ENCODE peak calls at places on chromosome 20, in six cellular contexts. One of them, this sample, is unnamed.

GRCh38 chr20:25230177-25230831 is 17.6 kb upstream of the PYGB start:
- ATAC-seq in HepG2: no peak
- ATAC-seq in A549: no peak
- ATAC-seq in GM12878: peak; percentile 76
- ATAC-seq in upper lobe of left lung: no peak
- ATAC-seq in K562: no peak
- ATAC-seq in this sample: no peak

GRCh38 chr20:33653900-33654596 is 8.1 kb upstream of the C20orf144 start:
- ATAC-seq in upper lobe of left lung: peak; percentile 9
- ATAC-seq in GM12878: no peak
- ATAC-seq in A549: no peak
- ATAC-seq in HepG2: no peak
- ATAC-seq in K562: no peak
- ATAC-seq in this sample: no peak

GRCh38 chr20:46477225-46477624 is 36.1 kb downstream of the ZNF334 start:
- ATAC-seq in upper lobe of left lung: no peak
- ATAC-seq in GM12878: no peak
- ATAC-seq in A549: no peak
- ATAC-seq in K562: no peak
- ATAC-seq in HepG2: no peak
- ATAC-seq in this sample: no peak

GRCh38 chr20:35515949-35516645 is 13.4 kb downstream of the C20orf173 start:
- ATAC-seq in upper lobe of left lung: no peak
- ATAC-seq in HepG2: peak; percentile 7
- ATAC-seq in A549: peak; percentile 80
- ATAC-seq in K562: peak; percentile 18
- ATAC-seq in GM12878: no peak
- ATAC-seq in this sample: no peak

GRCh38 chr20:9439806-9440205 is 74.6 kb upstream of the LAMP5 start:
- ATAC-seq in HepG2: no peak
- ATAC-seq in A549: no peak
- ATAC-seq in upper lobe of left lung: no peak
- ATAC-seq in K562: no peak
- ATAC-seq in GM12878: no peak
- ATAC-seq in this sample: no peak

GRCh38 chr20:823326-823902 is 10.1 kb upstream of the FAM110A start:
- ATAC-seq in A549: no peak
- ATAC-seq in HepG2: no peak
- ATAC-seq in upper lobe of left lung: no peak
- ATAC-seq in K562: no peak
- ATAC-seq in GM12878: no peak
- ATAC-seq in this sample: no peak

GRCh38 chr20:10559266-10559665 is 114.5 kb downstream of the JAG1 start:
- ATAC-seq in upper lobe of left lung: no peak
- ATAC-seq in HepG2: no peak
- ATAC-seq in K562: no peak
- ATAC-seq in GM12878: no peak
- ATAC-seq in A549: no peak
- ATAC-seq in this sample: no peak

GRCh38 chr20:51731771-51732453 is 36.3 kb downstream of the ATP9A start:
- ATAC-seq in GM12878: no peak
- ATAC-seq in K562: no peak
- ATAC-seq in upper lobe of left lung: no peak
- ATAC-seq in HepG2: no peak
- ATAC-seq in A549: no peak
- ATAC-seq in this sample: peak; percentile 22

GRCh38 chr20:17431621-17432364 is 99.4 kb downstream of the BFSP1 start:
- ATAC-seq in upper lobe of left lung: peak; percentile 74
- ATAC-seq in HepG2: peak; percentile 83
- ATAC-seq in A549: peak; percentile 83
- ATAC-seq in K562: peak; percentile 74
- ATAC-seq in GM12878: peak; percentile 73
- ATAC-seq in this sample: no peak

GRCh38 chr20:58839474-58839874 is 11.2 kb downstream of the GNAS-AS1 start:
- ATAC-seq in K562: peak; percentile 91
- ATAC-seq in GM12878: peak; percentile 66
- ATAC-seq in A549: peak; percentile 92
- ATAC-seq in HepG2: peak; percentile 86
- ATAC-seq in upper lobe of left lung: peak; percentile 48
- ATAC-seq in this sample: peak; percentile 25

GRCh38 chr20:53774487-53775203 is 181.0 kb upstream of the ZNF217 start:
- ATAC-seq in HepG2: no peak
- ATAC-seq in upper lobe of left lung: peak; percentile 68
- ATAC-seq in GM12878: no peak
- ATAC-seq in A549: peak; percentile 68
- ATAC-seq in K562: no peak
- ATAC-seq in this sample: peak; percentile 31

GRCh38 chr20:37270586-37271420 is 9.2 kb upstream of the GHRH start:
- ATAC-seq in A549: no peak
- ATAC-seq in HepG2: peak; percentile 66
- ATAC-seq in GM12878: peak; percentile 83
- ATAC-seq in upper lobe of left lung: peak; percentile 76
- ATAC-seq in K562: peak; percentile 75
- ATAC-seq in this sample: no peak

GRCh38 chr20:9597547-9597946 is 83.2 kb downstream of the LAMP5 start:
- ATAC-seq in A549: no peak
- ATAC-seq in HepG2: no peak
- ATAC-seq in GM12878: no peak
- ATAC-seq in upper lobe of left lung: no peak
- ATAC-seq in K562: no peak
- ATAC-seq in this sample: no peak

GRCh38 chr20:61803903-61804804 is 261.5 kb downstream of the TAF4 start:
- ATAC-seq in K562: no peak
- ATAC-seq in A549: no peak
- ATAC-seq in upper lobe of left lung: no peak
- ATAC-seq in HepG2: no peak
- ATAC-seq in GM12878: peak; percentile 85
- ATAC-seq in this sample: no peak

GRCh38 chr20:603116-603640 is 6.9 kb downstream of the TCF15 start:
- ATAC-seq in GM12878: no peak
- ATAC-seq in HepG2: peak; percentile 40
- ATAC-seq in K562: peak; percentile 40
- ATAC-seq in A549: peak; percentile 35
- ATAC-seq in upper lobe of left lung: no peak
- ATAC-seq in this sample: no peak

GRCh38 chr20:63014287-63014686 is 7.5 kb upstream of the BHLHE23 start:
- ATAC-seq in A549: no peak
- ATAC-seq in GM12878: no peak
- ATAC-seq in HepG2: no peak
- ATAC-seq in K562: no peak
- ATAC-seq in upper lobe of left lung: no peak
- ATAC-seq in this sample: no peak
- H3K27ac ChIP-seq in A549: no peak overlapping the region
- H3K27ac ChIP-seq in GM12878: peak overlapping the region; percentile 24
- H3K27ac ChIP-seq in HepG2: no peak overlapping the region
- H3K27ac ChIP-seq in K562: no peak overlapping the region
- H3K27ac ChIP-seq in upper lobe of left lung: no peak overlapping the region
- H3K27ac ChIP-seq in this sample: no peak overlapping the region

DNA sequence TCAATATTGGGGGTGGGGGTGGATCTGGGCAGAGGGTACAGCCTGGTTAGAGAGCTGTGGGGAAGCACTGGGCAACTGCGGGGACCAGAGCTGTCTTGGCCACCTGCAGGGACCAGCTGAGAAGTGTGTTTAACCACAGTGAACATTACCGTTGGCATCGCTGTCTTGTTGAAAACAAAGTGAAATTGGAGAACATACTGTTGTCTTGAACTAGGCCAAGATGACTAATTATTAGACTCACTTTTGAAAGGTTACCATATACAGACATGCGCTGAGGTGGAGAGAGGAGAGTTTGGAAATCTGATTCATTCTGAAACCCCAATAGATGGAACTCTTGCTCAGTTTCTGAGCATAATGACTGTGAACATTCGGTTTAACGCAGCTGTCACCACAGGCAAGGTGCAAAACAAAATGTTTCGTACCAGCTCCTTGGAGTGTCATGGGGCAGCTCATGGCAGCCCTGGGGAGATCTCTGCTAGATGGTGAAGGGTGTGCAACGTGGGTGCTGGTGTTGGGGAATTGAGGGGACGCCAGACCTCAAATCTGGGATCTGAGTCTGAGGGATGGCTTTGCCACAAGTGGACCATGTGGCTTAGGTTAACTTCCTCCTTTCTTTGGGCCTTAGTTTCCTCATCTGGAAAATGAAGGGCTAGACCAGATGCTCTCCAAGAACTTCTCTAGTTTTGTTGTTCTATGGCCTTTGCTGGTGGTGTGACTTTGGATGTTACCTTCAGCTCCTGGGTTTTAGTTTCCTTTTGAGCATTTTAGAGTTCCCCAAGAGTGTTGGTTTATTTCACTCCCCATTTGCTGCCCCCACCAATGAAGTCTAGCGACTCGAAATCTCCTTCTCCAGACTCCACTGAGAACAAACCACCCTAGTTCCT is 24.6 kb upstream of the GTSF1L start:
- ATAC-seq in HepG2: no peak
- ATAC-seq in A549: no peak
- ATAC-seq in K562: no peak
- ATAC-seq in upper lobe of left lung: no peak
- ATAC-seq in GM12878: peak; percentile 77
- ATAC-seq in this sample: peak; percentile 86
- TF ChIP-seq EP300 in HepG2: no peak
- TF ChIP-seq EP300 in A549: no peak
- TF ChIP-seq EP300 in K562: no peak
- TF ChIP-seq EP300 in upper lobe of left lung: no peak
- TF ChIP-seq EP300 in GM12878: peak; percentile 99
- TF ChIP-seq EP300 in this sample: no peak

GRCh38 chr20:45294659-45295058 is 12.0 kb upstream of the RBPJL start:
- ATAC-seq in K562: no peak
- ATAC-seq in GM12878: no peak
- ATAC-seq in A549: no peak
- ATAC-seq in HepG2: no peak
- ATAC-seq in upper lobe of left lung: no peak
- ATAC-seq in this sample: no peak

GRCh38 chr20:45293041-45294002 is 13.3 kb upstream of the RBPJL start:
- ATAC-seq in A549: peak; percentile 91
- ATAC-seq in upper lobe of left lung: peak; percentile 94
- ATAC-seq in HepG2: peak; percentile 87
- ATAC-seq in K562: peak; percentile 93
- ATAC-seq in GM12878: peak; percentile 93
- ATAC-seq in this sample: peak; percentile 89

GRCh38 chr20:45292343-45292742 is 14.3 kb upstream of the RBPJL start:
- ATAC-seq in A549: no peak
- ATAC-seq in K562: no peak
- ATAC-seq in upper lobe of left lung: no peak
- ATAC-seq in HepG2: no peak
- ATAC-seq in GM12878: no peak
- ATAC-seq in this sample: no peak

GRCh38 chr20:45291526-45291925 is 15.1 kb upstream of the RBPJL start:
- ATAC-seq in upper lobe of left lung: no peak
- ATAC-seq in A549: no peak
- ATAC-seq in HepG2: no peak
- ATAC-seq in GM12878: no peak
- ATAC-seq in K562: no peak
- ATAC-seq in this sample: no peak

GRCh38 chr20:45294003-45294368 is 12.7 kb upstream of the RBPJL start:
- ATAC-seq in GM12878: no peak
- ATAC-seq in A549: no peak
- ATAC-seq in HepG2: no peak
- ATAC-seq in upper lobe of left lung: no peak
- ATAC-seq in K562: no peak
- ATAC-seq in this sample: no peak
- H3K4me3 ChIP-seq in GM12878: no peak overlapping the region
- H3K4me3 ChIP-seq in A549: no peak overlapping the region
- H3K4me3 ChIP-seq in HepG2: no peak overlapping the region
- H3K4me3 ChIP-seq in upper lobe of left lung: peak overlapping the region; percentile 58
- H3K4me3 ChIP-seq in K562: no peak overlapping the region
- H3K4me3 ChIP-seq in this sample: no peak overlapping the region

DNA sequence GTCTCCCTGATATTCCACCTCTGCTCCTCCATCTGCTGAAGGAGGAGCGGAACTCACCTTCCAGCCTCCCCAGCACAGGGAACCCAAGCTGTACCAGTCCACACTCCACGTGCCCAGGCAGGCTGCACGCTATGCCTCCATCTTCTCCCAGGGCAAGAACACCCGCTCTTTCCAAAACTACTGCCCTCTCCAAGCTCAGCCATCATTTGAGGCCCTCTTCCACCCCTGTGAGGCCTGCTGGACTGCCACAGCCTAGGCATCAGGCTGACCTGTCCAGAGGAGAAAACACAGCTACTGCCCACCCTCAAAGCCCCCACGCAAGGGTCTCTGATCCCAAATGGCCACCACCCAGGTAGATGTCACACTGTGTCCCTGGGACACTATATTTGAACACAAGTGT is 99.9 kb downstream of the PRND start:
- ATAC-seq in K562: no peak
- ATAC-seq in upper lobe of left lung: no peak
- ATAC-seq in HepG2: no peak
- ATAC-seq in A549: no peak
- ATAC-seq in GM12878: no peak
- ATAC-seq in this sample: no peak
- H3K27ac ChIP-seq in K562: no peak overlapping the region
- H3K27ac ChIP-seq in upper lobe of left lung: peak overlapping the region; percentile 96
- H3K27ac ChIP-seq in HepG2: no peak overlapping the region
- H3K27ac ChIP-seq in A549: peak overlapping the region; percentile 53
- H3K27ac ChIP-seq in GM12878: peak overlapping the region; percentile 73
- H3K27ac ChIP-seq in this sample: peak overlapping the region; percentile 86

GRCh38 chr20:38298768-38299288 is 5.1 kb upstream of the BPI start:
- ATAC-seq in GM12878: no peak
- ATAC-seq in A549: no peak
- ATAC-seq in HepG2: peak; percentile 47
- ATAC-seq in upper lobe of left lung: peak; percentile 90
- ATAC-seq in K562: peak; percentile 19
- ATAC-seq in this sample: peak; percentile 97
- TF ChIP-seq EP300 in GM12878: no peak
- TF ChIP-seq EP300 in A549: no peak
- TF ChIP-seq EP300 in HepG2: no peak
- TF ChIP-seq EP300 in upper lobe of left lung: no peak
- TF ChIP-seq EP300 in K562: no peak
- TF ChIP-seq EP300 in this sample: no peak